ENCODE peak calls at places on chromosome 10, in eight cellular contexts. W is NCI-H2171; F is osteocyte; M is stimulated activated CD8-positive, alpha-beta memory T cell treated with anti-CD3 and anti-CD28 coated beads, Interleukin-12 subunit alpha, Interleukin-12 subunit beta, amount 100 ng/mL, for 1 hour; U is fibroblast of villous mesenchyme; B is naive thymus-derived CD8-positive, alpha-beta T cell; K is skeletal muscle cell; H is EL. T is an unnamed sample.

GRCh38 chr10:77318739-77319138 is 318.9 kb downstream of the KCNMA1 start:
- DNase-seq in H (no peak), M (no peak), K (no peak), B (no peak), F (no peak), W (no peak), U (no peak), T (peak)

GRCh38 chr10:122062831-122063674 is 74.1 kb downstream of the TACC2 start:
- DNase-seq in M (no peak), W (no peak), F (no peak), U (peak), K (peak), B (no peak), H (peak), T (peak)

GRCh38 chr10:71774916-71775702 is 1.8 kb upstream of the VSIR start:
- DNase-seq in W (no peak), M (no peak), F (no peak), U (no peak), H (no peak), B (no peak), K (no peak), T (no peak)

GRCh38 chr10:31381766-31382316 is 62.8 kb downstream of the ZEB1 start:
- DNase-seq in H (no peak), W (no peak), U (peak), F (no peak), K (no peak), B (no peak), M (no peak), T (no peak)

GRCh38 chr10:5565671-5566581 is 41.2 kb downstream of the CALML3 start:
- DNase-seq in B (no peak), H (peak), W (no peak), U (peak), M (no peak), K (no peak), F (no peak), T (no peak)

GRCh38 chr10:30491204-30491603 is 57.2 kb downstream of the MAP3K8 start:
- DNase-seq in F (no peak), W (no peak), H (peak), B (no peak), U (peak), K (peak), M (no peak), T (peak)

GRCh38 chr10:75209325-75210192 is 1.0 kb upstream of the VDAC2 start:
- DNase-seq in M (peak), B (peak), W (peak), K (peak), H (peak), U (peak), F (peak), T (peak)

GRCh38 chr10:104327745-104328635 is 10.3 kb downstream of the ITPRIP start:
- DNase-seq in M (no peak), B (no peak), H (peak), U (peak), K (peak), F (no peak), W (no peak), T (peak)

GRCh38 chr10:78337646-78338391 is 304.2 kb downstream of the RPS24 start:
- DNase-seq in M (no peak), F (peak), U (no peak), H (peak), W (no peak), K (no peak), B (no peak), T (no peak)

GRCh38 chr10:71675295-71675970 is 44.1 kb downstream of the C10orf105 start:
- DNase-seq in U (no peak), H (no peak), W (no peak), M (no peak), B (no peak), F (no peak), K (no peak), T (no peak)

GRCh38 chr10:74189999-74190421 is 39.0 kb downstream of the ADK start:
- DNase-seq in U (peak), K (peak), M (no peak), F (no peak), W (no peak), B (peak), H (peak), T (no peak)

GRCh38 chr10:3782456-3783312 is 2.3 kb downstream of the KLF6 start:
- DNase-seq in W (no peak), F (no peak), M (peak), U (peak), H (peak), B (peak), K (peak), T (peak)

GRCh38 chr10:99329238-99329890 is at the start of gene CNNM1:
- DNase-seq in H (peak), F (peak), W (peak), B (peak), M (no peak), K (no peak), U (peak), T (peak)

GRCh38 chr10:94571528-94571927 is 25.9 kb downstream of the HELLS start:
- DNase-seq in K (peak), H (peak), M (no peak), U (peak), B (no peak), F (no peak), W (no peak), T (no peak)

GRCh38 chr10:13503745-13504463 is 24.9 kb downstream of the BEND7 start:
- DNase-seq in H (peak), W (no peak), M (no peak), F (no peak), K (peak), B (no peak), U (peak), T (no peak)

GRCh38 chr10:34145751-34146150 is 669.3 kb downstream of the PARD3 start:
- DNase-seq in B (no peak), U (peak), K (no peak), H (peak), F (no peak), W (no peak), M (no peak), T (no peak)

GRCh38 chr10:97037365-97038361 is 148.1 kb downstream of the SLIT1 start:
- DNase-seq in M (peak), K (peak), H (peak), F (peak), U (peak), B (peak), W (peak), T (peak)

GRCh38 chr10:51377932-51378206 is 303.6 kb downstream of the PRKG1 start:
- DNase-seq in F (no peak), K (no peak), W (no peak), M (no peak), H (no peak), U (no peak), B (no peak), T (no peak)

GRCh38 chr10:30847642-30848041 is 184.0 kb downstream of the ZNF438 start:
- DNase-seq in F (no peak), W (no peak), B (no peak), H (no peak), K (no peak), M (no peak), U (no peak), T (no peak)

T was measured in body of pancreas.